ENCODE peak calls at places on chromosomes 5 and 9, in six cellular contexts. One of them, this sample, is unnamed.

GRCh38 chr5:54959673-54960418 is 25.5 kb downstream of the ESM1 start:
- DNase-seq in hepatocyte: no peak
- DNase-seq in tibial nerve: no peak
- DNase-seq in body of pancreas: no peak
- DNase-seq in AG09319: no peak
- DNase-seq in gastrocnemius medialis: no peak
- DNase-seq in this sample: peak; percentile 35

GRCh38 chr9:120386390-120387131 is 193.4 kb downstream of the CDK5RAP2 start:
- DNase-seq in hepatocyte: peak; percentile 32
- DNase-seq in tibial nerve: no peak
- DNase-seq in body of pancreas: peak; percentile 70
- DNase-seq in AG09319: no peak
- DNase-seq in gastrocnemius medialis: no peak
- DNase-seq in this sample: no peak

GRCh38 chr5:155514105-155514563 is 500.6 kb downstream of the KIF4B start:
- DNase-seq in hepatocyte: peak; percentile 61
- DNase-seq in tibial nerve: no peak
- DNase-seq in body of pancreas: no peak
- DNase-seq in AG09319: no peak
- DNase-seq in gastrocnemius medialis: no peak
- DNase-seq in this sample: no peak

GRCh38 chr9:109602987-109603386 is 104.9 kb upstream of the PTPN3 start:
- DNase-seq in hepatocyte: no peak
- DNase-seq in tibial nerve: no peak
- DNase-seq in body of pancreas: no peak
- DNase-seq in AG09319: no peak
- DNase-seq in gastrocnemius medialis: no peak
- DNase-seq in this sample: no peak

GRCh38 chr5:167950126-167950721 is 341.2 kb upstream of the WWC1 start:
- DNase-seq in hepatocyte: no peak
- DNase-seq in tibial nerve: peak; percentile 62
- DNase-seq in body of pancreas: peak; percentile 21
- DNase-seq in AG09319: no peak
- DNase-seq in gastrocnemius medialis: no peak
- DNase-seq in this sample: no peak

GRCh38 chr5:167305591-167306213 is 985.7 kb upstream of the WWC1 start:
- DNase-seq in hepatocyte: no peak
- DNase-seq in tibial nerve: no peak
- DNase-seq in body of pancreas: no peak
- DNase-seq in AG09319: no peak
- DNase-seq in gastrocnemius medialis: no peak
- DNase-seq in this sample: no peak

GRCh38 chr5:124783794-124784193 is 37.4 kb upstream of the ZNF608 start:
- DNase-seq in hepatocyte: no peak
- DNase-seq in tibial nerve: no peak
- DNase-seq in body of pancreas: no peak
- DNase-seq in AG09319: peak; percentile 25
- DNase-seq in gastrocnemius medialis: no peak
- DNase-seq in this sample: no peak

GRCh38 chr5:56763711-56764466 is 51.5 kb upstream of the MAP3K1 start:
- DNase-seq in hepatocyte: peak; percentile 28
- DNase-seq in tibial nerve: no peak
- DNase-seq in body of pancreas: peak; percentile 19
- DNase-seq in AG09319: no peak
- DNase-seq in gastrocnemius medialis: no peak
- DNase-seq in this sample: no peak

GRCh38 chr5:41827792-41828191 is 42.4 kb downstream of the OXCT1 start:
- DNase-seq in hepatocyte: no peak
- DNase-seq in tibial nerve: no peak
- DNase-seq in body of pancreas: no peak
- DNase-seq in AG09319: no peak
- DNase-seq in gastrocnemius medialis: no peak
- DNase-seq in this sample: no peak

GRCh38 chr9:114207034-114207815 is 51.9 kb downstream of the COL27A1 start:
- DNase-seq in hepatocyte: no peak
- DNase-seq in tibial nerve: no peak
- DNase-seq in body of pancreas: peak; percentile 6
- DNase-seq in AG09319: no peak
- DNase-seq in gastrocnemius medialis: peak; percentile 95
- DNase-seq in this sample: no peak

GRCh38 chr9:134458111-134458845 is 132.0 kb downstream of the RXRA start:
- DNase-seq in hepatocyte: peak; percentile 74
- DNase-seq in tibial nerve: no peak
- DNase-seq in body of pancreas: no peak
- DNase-seq in AG09319: no peak
- DNase-seq in gastrocnemius medialis: no peak
- DNase-seq in this sample: no peak

GRCh38 chr5:39427225-39427624 is 2.4 kb upstream of the DAB2 start:
- DNase-seq in hepatocyte: peak; percentile 28
- DNase-seq in tibial nerve: no peak
- DNase-seq in body of pancreas: no peak
- DNase-seq in AG09319: no peak
- DNase-seq in gastrocnemius medialis: no peak
- DNase-seq in this sample: no peak

GRCh38 chr5:39423331-39423751 is 1.4 kb downstream of the DAB2 start:
- DNase-seq in hepatocyte: no peak
- DNase-seq in tibial nerve: peak; percentile 39
- DNase-seq in body of pancreas: no peak
- DNase-seq in AG09319: no peak
- DNase-seq in gastrocnemius medialis: peak; percentile 34
- DNase-seq in this sample: no peak

GRCh38 chr5:39422886-39423285 is 1.9 kb downstream of the DAB2 start:
- DNase-seq in hepatocyte: no peak
- DNase-seq in tibial nerve: no peak
- DNase-seq in body of pancreas: no peak
- DNase-seq in AG09319: no peak
- DNase-seq in gastrocnemius medialis: no peak
- DNase-seq in this sample: no peak

GRCh38 chr5:39426136-39426535 is 1.4 kb upstream of the DAB2 start:
- DNase-seq in hepatocyte: no peak
- DNase-seq in tibial nerve: no peak
- DNase-seq in body of pancreas: no peak
- DNase-seq in AG09319: no peak
- DNase-seq in gastrocnemius medialis: no peak
- DNase-seq in this sample: no peak

DNA sequence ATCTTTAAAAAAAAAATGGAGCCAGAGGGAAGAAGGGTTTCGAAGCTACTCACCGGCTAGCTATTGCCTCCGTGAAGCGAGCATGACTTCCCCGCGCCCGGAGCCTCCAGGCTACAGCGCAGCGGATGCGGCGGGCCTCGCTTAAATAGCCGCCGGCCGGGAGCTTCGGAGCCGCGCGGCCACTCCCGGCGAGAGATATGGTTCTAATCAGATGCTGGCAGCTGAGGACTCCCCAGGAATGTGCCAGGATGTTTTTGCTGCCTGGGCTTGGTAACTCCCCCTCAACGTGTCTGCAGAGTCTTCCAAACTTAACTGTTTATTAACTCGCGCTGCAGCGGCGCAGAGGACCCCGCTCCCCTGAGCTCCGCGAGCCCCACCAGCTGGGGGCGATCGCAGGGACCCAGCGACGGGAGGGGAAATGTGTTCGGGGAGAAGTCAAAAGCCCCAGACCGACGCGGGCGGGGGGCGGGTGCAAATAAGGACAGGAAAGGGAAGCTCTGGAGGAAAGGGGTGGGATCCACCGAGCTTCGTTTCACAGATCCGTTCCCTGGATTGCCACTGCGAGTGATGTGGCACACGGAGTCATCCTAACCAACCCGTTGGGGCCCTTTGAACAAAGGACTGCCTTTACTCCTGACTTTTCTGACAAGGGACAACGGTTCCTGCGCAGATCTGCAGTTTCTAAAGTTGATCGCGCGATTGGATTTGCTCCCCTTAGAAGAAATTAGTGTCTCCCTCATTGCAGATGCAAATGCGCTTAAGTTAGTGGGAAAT is at the start of gene DAB2:
- DNase-seq in hepatocyte: peak; percentile 90
- DNase-seq in tibial nerve: peak; percentile 71
- DNase-seq in body of pancreas: peak; percentile 84
- DNase-seq in AG09319: peak; percentile 99
- DNase-seq in gastrocnemius medialis: peak; percentile 76
- DNase-seq in this sample: peak; percentile 97
- TF ChIP-seq CTCF in hepatocyte: peak; percentile 69
- TF ChIP-seq CTCF in tibial nerve: peak; percentile 38
- TF ChIP-seq CTCF in body of pancreas: peak; percentile 16
- TF ChIP-seq CTCF in AG09319: peak; percentile 85
- TF ChIP-seq CTCF in gastrocnemius medialis: peak; percentile 47
- TF ChIP-seq CTCF in this sample: peak; percentile 55

DNA sequence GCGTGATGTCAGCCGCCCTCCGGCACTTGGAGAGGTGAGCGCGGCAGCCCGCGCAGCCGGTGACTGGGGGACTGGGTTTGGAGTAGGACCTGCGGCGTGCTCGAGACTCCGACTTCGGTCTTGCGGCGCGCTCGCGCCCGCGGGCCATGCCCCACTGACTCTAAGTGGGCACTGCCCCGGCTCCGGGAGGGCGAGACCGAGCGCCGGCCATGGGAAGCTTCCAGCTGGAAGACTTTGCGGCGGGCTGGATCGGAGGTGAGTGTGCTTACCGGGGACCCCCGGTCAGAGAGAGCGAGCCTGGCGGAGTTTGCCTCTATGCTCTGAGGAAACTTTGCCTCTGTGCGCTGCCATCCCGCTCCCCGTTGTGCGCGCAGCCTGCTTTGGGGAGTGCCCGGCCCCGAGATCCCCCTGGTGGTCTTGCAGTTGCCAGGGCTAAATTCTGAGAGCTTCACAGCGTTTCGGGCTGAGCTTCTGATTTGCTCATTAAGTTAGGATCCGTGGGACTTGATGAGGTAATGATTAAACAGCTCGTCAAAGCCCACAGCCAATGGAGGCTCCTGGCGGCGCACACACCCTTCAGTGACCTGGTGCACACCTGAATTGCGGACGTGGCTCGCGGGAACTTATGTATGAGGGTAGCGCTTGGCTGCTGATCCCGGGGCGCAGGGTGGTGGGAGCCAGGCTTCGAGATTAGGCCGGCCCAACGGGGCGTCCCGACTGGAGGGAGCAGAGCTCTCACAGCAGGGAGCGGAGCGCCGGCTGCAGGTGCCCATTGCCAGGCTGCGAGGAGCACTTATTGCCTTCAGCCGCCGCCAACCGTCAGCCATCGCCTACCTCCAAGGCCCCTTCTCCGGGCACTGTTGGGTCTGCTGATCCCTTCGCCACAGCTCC is at the start of gene SLC25A48:
- DNase-seq in hepatocyte: peak; percentile 86
- DNase-seq in tibial nerve: no peak
- DNase-seq in body of pancreas: peak; percentile 90
- DNase-seq in AG09319: no peak
- DNase-seq in gastrocnemius medialis: peak; percentile 39
- DNase-seq in this sample: peak; percentile 74
- TF ChIP-seq CTCF in hepatocyte: peak; percentile 61
- TF ChIP-seq CTCF in tibial nerve: no peak
- TF ChIP-seq CTCF in body of pancreas: peak; percentile 66
- TF ChIP-seq CTCF in AG09319: peak; percentile 58
- TF ChIP-seq CTCF in gastrocnemius medialis: no peak
- TF ChIP-seq CTCF in this sample: peak; percentile 94

DNA sequence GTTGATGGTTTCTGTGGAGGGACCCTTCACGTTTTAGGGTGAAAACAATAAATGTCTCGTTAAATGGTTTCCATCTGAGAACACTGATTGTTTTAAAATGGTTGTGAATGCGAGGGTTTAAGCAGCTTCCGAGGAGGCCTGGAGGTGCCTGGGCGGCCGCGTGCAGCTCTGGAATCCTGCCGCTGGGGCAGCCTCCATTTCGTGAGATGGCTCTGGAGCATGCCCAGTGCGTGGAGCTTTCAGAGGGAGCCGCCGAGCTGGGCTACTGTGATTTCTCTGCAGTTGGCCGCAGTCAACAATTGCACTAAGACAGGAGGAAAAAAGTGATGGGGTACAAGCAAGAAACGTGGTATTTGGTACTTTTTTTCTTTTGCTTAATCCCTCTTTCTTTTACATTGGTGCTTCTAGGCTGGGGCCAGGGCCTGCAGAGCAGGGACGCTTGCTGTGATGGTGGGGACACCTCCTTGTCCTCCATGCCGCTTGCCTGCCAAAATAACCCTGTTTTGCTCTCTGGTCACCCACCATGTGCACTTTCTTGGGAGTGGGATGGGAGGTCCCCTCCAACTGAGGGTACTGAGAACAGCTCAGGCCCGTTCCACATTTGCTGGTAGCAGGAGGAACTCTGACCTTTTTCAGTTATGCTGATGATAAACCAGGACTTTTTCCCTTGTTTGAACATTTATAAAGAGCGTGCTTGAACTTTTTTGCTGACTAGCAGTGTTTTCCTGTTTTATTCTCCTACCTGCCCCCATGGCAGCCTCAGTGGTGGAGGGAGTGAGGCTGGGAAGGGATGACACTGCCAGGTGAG is 47.1 kb downstream of the EHMT1 start:
- DNase-seq in hepatocyte: peak; percentile 57
- DNase-seq in tibial nerve: no peak
- DNase-seq in body of pancreas: no peak
- DNase-seq in AG09319: no peak
- DNase-seq in gastrocnemius medialis: no peak
- DNase-seq in this sample: no peak
- TF ChIP-seq CTCF in hepatocyte: peak; percentile 13
- TF ChIP-seq CTCF in tibial nerve: no peak
- TF ChIP-seq CTCF in body of pancreas: no peak
- TF ChIP-seq CTCF in AG09319: peak; percentile 29
- TF ChIP-seq CTCF in gastrocnemius medialis: no peak
- TF ChIP-seq CTCF in this sample: no peak

DNA sequence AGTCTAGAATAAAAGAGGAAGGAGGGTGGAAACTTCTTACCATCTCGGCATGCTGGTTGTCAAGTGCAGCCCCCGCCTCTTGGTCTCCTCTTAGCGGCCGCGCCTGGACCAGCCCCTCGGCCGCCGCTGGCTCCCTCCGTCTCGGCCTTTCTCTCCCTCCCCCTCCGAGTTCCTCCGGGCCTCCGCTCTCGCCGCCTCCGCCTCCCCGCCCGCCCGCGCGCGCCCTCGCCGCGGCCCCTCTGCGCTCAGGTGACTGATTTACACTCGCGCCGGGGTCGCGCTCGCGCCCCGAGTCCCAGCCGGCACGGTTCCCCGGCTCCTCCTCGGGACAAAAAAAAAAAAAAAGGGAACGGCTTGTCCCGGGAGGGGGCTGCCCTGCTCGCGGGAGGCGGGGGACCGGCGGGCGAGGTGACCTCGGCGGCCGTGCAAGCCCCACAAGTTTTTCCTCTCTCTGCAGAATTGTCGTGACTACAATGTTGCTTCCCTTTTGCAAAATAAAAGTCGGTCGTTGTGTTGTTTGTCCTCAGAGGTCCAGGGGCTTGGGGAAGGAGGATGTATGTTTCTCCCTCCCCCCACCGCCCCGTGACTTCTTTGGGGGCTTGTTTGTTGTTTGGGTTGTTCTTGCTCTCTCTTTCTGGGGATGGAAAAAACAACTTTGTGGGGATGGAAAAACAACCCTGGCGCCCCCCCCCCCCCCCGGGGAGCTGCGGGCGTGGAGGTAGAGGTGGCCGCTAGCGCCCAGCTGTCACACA is at the start of gene BNC2:
- DNase-seq in hepatocyte: peak; percentile 81
- DNase-seq in tibial nerve: no peak
- DNase-seq in body of pancreas: peak; percentile 36
- DNase-seq in AG09319: no peak
- DNase-seq in gastrocnemius medialis: no peak
- DNase-seq in this sample: peak; percentile 75
- TF ChIP-seq CTCF in hepatocyte: peak; percentile 12
- TF ChIP-seq CTCF in tibial nerve: no peak
- TF ChIP-seq CTCF in body of pancreas: no peak
- TF ChIP-seq CTCF in AG09319: peak; percentile 9
- TF ChIP-seq CTCF in gastrocnemius medialis: no peak
- TF ChIP-seq CTCF in this sample: no peak